ENCODE peak calls at places on chromosome 16, in ten cellular contexts. One of them, this sample, is unnamed.

GRCh38 chr16:57628008-57628781 is at the start of gene ADGRG1:
- DNase-seq in thoracic aorta: peak
- DNase-seq in progenitor cell of endocrine pancreas: no peak
- DNase-seq in tibial artery: peak
- DNase-seq in neural crest cell: peak
- DNase-seq in spleen: no peak
- DNase-seq in H1: peak
- DNase-seq in transverse colon: no peak
- DNase-seq in OCI-LY7: no peak
- DNase-seq in dorsolateral prefrontal cortex: peak
- DNase-seq in this sample: no peak

GRCh38 chr16:22814330-22815105 is 556 bp downstream of the HS3ST2 start:
- DNase-seq in thoracic aorta: no peak
- DNase-seq in progenitor cell of endocrine pancreas: no peak
- DNase-seq in OCI-LY7: no peak
- DNase-seq in transverse colon: no peak
- DNase-seq in tibial artery: peak
- DNase-seq in neural crest cell: no peak
- DNase-seq in spleen: no peak
- DNase-seq in dorsolateral prefrontal cortex: no peak
- DNase-seq in H1: peak
- DNase-seq in this sample: no peak

GRCh38 chr16:88817785-88818609 is 6.3 kb upstream of the APRT start:
- DNase-seq in thoracic aorta: no peak
- DNase-seq in dorsolateral prefrontal cortex: no peak
- DNase-seq in H1: no peak
- DNase-seq in neural crest cell: no peak
- DNase-seq in tibial artery: no peak
- DNase-seq in progenitor cell of endocrine pancreas: no peak
- DNase-seq in OCI-LY7: no peak
- DNase-seq in spleen: no peak
- DNase-seq in transverse colon: no peak
- DNase-seq in this sample: no peak

GRCh38 chr16:29024280-29024679 is 39.4 kb downstream of the LAT start:
- DNase-seq in neural crest cell: no peak
- DNase-seq in OCI-LY7: no peak
- DNase-seq in tibial artery: no peak
- DNase-seq in spleen: peak
- DNase-seq in transverse colon: no peak
- DNase-seq in dorsolateral prefrontal cortex: no peak
- DNase-seq in H1: no peak
- DNase-seq in progenitor cell of endocrine pancreas: no peak
- DNase-seq in thoracic aorta: no peak
- DNase-seq in this sample: no peak

GRCh38 chr16:82699262-82699661 is 72.5 kb downstream of the CDH13 start:
- DNase-seq in tibial artery: no peak
- DNase-seq in transverse colon: no peak
- DNase-seq in H1: no peak
- DNase-seq in OCI-LY7: no peak
- DNase-seq in spleen: no peak
- DNase-seq in progenitor cell of endocrine pancreas: no peak
- DNase-seq in dorsolateral prefrontal cortex: no peak
- DNase-seq in neural crest cell: no peak
- DNase-seq in thoracic aorta: no peak
- DNase-seq in this sample: no peak

GRCh38 chr16:27174798-27175197 is 28.5 kb upstream of the KDM8 start:
- DNase-seq in transverse colon: no peak
- DNase-seq in neural crest cell: no peak
- DNase-seq in spleen: no peak
- DNase-seq in progenitor cell of endocrine pancreas: no peak
- DNase-seq in H1: no peak
- DNase-seq in tibial artery: no peak
- DNase-seq in thoracic aorta: no peak
- DNase-seq in OCI-LY7: no peak
- DNase-seq in dorsolateral prefrontal cortex: no peak
- DNase-seq in this sample: no peak

GRCh38 chr16:8464979-8465378 is 125.3 kb downstream of the TMEM114 start:
- DNase-seq in dorsolateral prefrontal cortex: no peak
- DNase-seq in tibial artery: no peak
- DNase-seq in neural crest cell: no peak
- DNase-seq in progenitor cell of endocrine pancreas: no peak
- DNase-seq in thoracic aorta: no peak
- DNase-seq in OCI-LY7: no peak
- DNase-seq in H1: no peak
- DNase-seq in transverse colon: no peak
- DNase-seq in spleen: no peak
- DNase-seq in this sample: no peak

GRCh38 chr16:88200896-88201185 is 181.9 kb upstream of the ZNF469 start:
- DNase-seq in thoracic aorta: no peak
- DNase-seq in progenitor cell of endocrine pancreas: no peak
- DNase-seq in OCI-LY7: no peak
- DNase-seq in neural crest cell: no peak
- DNase-seq in H1: no peak
- DNase-seq in tibial artery: peak
- DNase-seq in dorsolateral prefrontal cortex: no peak
- DNase-seq in spleen: no peak
- DNase-seq in transverse colon: no peak
- DNase-seq in this sample: no peak

GRCh38 chr16:22141746-22142145 is 20.6 kb upstream of the SDR42E2 start:
- DNase-seq in OCI-LY7: peak
- DNase-seq in neural crest cell: no peak
- DNase-seq in transverse colon: no peak
- DNase-seq in dorsolateral prefrontal cortex: no peak
- DNase-seq in tibial artery: no peak
- DNase-seq in H1: peak
- DNase-seq in thoracic aorta: no peak
- DNase-seq in spleen: no peak
- DNase-seq in progenitor cell of endocrine pancreas: no peak
- DNase-seq in this sample: no peak

GRCh38 chr16:11198817-11199216 is 57.2 kb downstream of the SOCS1 start:
- DNase-seq in transverse colon: peak
- DNase-seq in progenitor cell of endocrine pancreas: no peak
- DNase-seq in dorsolateral prefrontal cortex: no peak
- DNase-seq in thoracic aorta: no peak
- DNase-seq in spleen: no peak
- DNase-seq in tibial artery: no peak
- DNase-seq in neural crest cell: no peak
- DNase-seq in OCI-LY7: peak
- DNase-seq in H1: no peak
- DNase-seq in this sample: no peak

GRCh38 chr16:78060295-78060694 is 37.9 kb downstream of the CLEC3A start:
- DNase-seq in spleen: no peak
- DNase-seq in neural crest cell: no peak
- DNase-seq in thoracic aorta: no peak
- DNase-seq in tibial artery: no peak
- DNase-seq in H1: no peak
- DNase-seq in transverse colon: no peak
- DNase-seq in dorsolateral prefrontal cortex: no peak
- DNase-seq in OCI-LY7: no peak
- DNase-seq in progenitor cell of endocrine pancreas: no peak
- DNase-seq in this sample: no peak
- TF ChIP-seq CTCF in spleen: no peak
- TF ChIP-seq CTCF in neural crest cell: no peak
- TF ChIP-seq CTCF in thoracic aorta: no peak
- TF ChIP-seq CTCF in tibial artery: no peak
- TF ChIP-seq CTCF in H1: peak
- TF ChIP-seq CTCF in transverse colon: no peak
- TF ChIP-seq CTCF in dorsolateral prefrontal cortex: no peak
- TF ChIP-seq CTCF in OCI-LY7: peak
- TF ChIP-seq CTCF in progenitor cell of endocrine pancreas: no peak
- TF ChIP-seq CTCF in this sample: no peak

GRCh38 chr16:67277294-67277998 is 1.9 kb upstream of the PLEKHG4 start:
- DNase-seq in neural crest cell: no peak
- DNase-seq in dorsolateral prefrontal cortex: no peak
- DNase-seq in progenitor cell of endocrine pancreas: no peak
- DNase-seq in tibial artery: peak
- DNase-seq in spleen: no peak
- DNase-seq in OCI-LY7: no peak
- DNase-seq in H1: no peak
- DNase-seq in thoracic aorta: peak
- DNase-seq in transverse colon: peak
- DNase-seq in this sample: peak

GRCh38 chr16:67280090-67281015 is 1.0 kb downstream of the PLEKHG4 start:
- DNase-seq in neural crest cell: no peak
- DNase-seq in progenitor cell of endocrine pancreas: no peak
- DNase-seq in H1: no peak
- DNase-seq in thoracic aorta: no peak
- DNase-seq in transverse colon: no peak
- DNase-seq in spleen: peak
- DNase-seq in tibial artery: no peak
- DNase-seq in OCI-LY7: no peak
- DNase-seq in dorsolateral prefrontal cortex: no peak
- DNase-seq in this sample: no peak

GRCh38 chr16:67277999-67278772 is 1.1 kb upstream of the PLEKHG4 start:
- DNase-seq in dorsolateral prefrontal cortex: no peak
- DNase-seq in tibial artery: no peak
- DNase-seq in H1: no peak
- DNase-seq in progenitor cell of endocrine pancreas: no peak
- DNase-seq in thoracic aorta: no peak
- DNase-seq in OCI-LY7: no peak
- DNase-seq in spleen: peak
- DNase-seq in neural crest cell: no peak
- DNase-seq in transverse colon: no peak
- DNase-seq in this sample: no peak

GRCh38 chr16:67278773-67279295 is 498 bp upstream of the PLEKHG4 start:
- DNase-seq in neural crest cell: no peak
- DNase-seq in dorsolateral prefrontal cortex: no peak
- DNase-seq in transverse colon: peak
- DNase-seq in spleen: no peak
- DNase-seq in progenitor cell of endocrine pancreas: no peak
- DNase-seq in H1: peak
- DNase-seq in tibial artery: no peak
- DNase-seq in OCI-LY7: no peak
- DNase-seq in thoracic aorta: no peak
- DNase-seq in this sample: no peak

DNA sequence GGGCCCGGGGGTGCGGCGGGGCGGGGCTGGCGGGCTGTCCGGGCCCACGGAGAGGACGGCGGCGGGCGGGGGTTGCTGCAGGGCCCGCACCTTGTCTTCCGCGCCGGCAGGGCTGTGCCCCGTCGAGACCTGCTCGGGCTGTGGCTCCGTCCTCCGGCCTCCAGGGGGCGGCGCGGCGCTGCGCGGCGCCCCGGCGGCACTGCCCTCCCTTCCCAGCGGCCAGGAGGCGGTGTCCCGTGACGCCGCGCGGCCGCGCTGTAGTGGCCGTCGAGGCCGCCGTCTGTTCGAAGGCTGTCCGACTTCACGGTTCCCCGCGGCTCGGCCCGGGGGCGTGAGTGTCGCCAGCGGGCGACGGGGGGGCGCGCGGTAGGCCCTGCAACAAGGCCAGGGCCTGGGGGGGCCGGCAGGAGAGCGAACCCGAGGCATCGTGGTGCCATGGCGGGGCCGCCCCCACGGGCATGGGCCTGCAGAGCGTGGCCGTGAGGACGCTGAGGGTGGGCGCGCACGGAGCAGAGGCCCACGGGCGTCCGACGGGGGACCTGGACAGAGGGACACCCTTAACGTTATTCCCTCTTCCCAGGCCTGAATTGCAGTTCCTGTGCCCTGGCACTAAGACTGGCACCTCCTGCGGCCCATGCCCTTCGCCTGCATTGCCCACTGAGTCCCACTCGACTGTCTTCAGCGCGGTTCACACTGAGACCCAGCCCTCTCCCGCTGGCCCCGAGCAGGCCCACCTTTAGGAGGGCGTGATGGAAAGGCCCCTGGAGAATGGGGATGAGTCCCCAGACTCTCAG is at the start of gene PLEKHG4:
- DNase-seq in progenitor cell of endocrine pancreas: peak
- DNase-seq in neural crest cell: peak
- DNase-seq in spleen: peak
- DNase-seq in thoracic aorta: no peak
- DNase-seq in H1: peak
- DNase-seq in tibial artery: peak
- DNase-seq in OCI-LY7: peak
- DNase-seq in transverse colon: peak
- DNase-seq in dorsolateral prefrontal cortex: no peak
- DNase-seq in this sample: no peak
- TF ChIP-seq CTCF in progenitor cell of endocrine pancreas: peak
- TF ChIP-seq CTCF in neural crest cell: peak
- TF ChIP-seq CTCF in spleen: peak
- TF ChIP-seq CTCF in thoracic aorta: peak
- TF ChIP-seq CTCF in H1: peak
- TF ChIP-seq CTCF in tibial artery: peak
- TF ChIP-seq CTCF in OCI-LY7: peak
- TF ChIP-seq CTCF in transverse colon: peak
- TF ChIP-seq CTCF in dorsolateral prefrontal cortex: peak
- TF ChIP-seq CTCF in this sample: peak

GRCh38 chr16:80924372-80924978 is 82.2 kb downstream of the CMC2 start:
- DNase-seq in dorsolateral prefrontal cortex: no peak
- DNase-seq in progenitor cell of endocrine pancreas: peak
- DNase-seq in spleen: no peak
- DNase-seq in tibial artery: no peak
- DNase-seq in H1: peak
- DNase-seq in neural crest cell: peak
- DNase-seq in OCI-LY7: peak
- DNase-seq in thoracic aorta: no peak
- DNase-seq in transverse colon: peak
- DNase-seq in this sample: no peak
- TF ChIP-seq CTCF in dorsolateral prefrontal cortex: peak
- TF ChIP-seq CTCF in progenitor cell of endocrine pancreas: peak
- TF ChIP-seq CTCF in spleen: no peak
- TF ChIP-seq CTCF in tibial artery: peak
- TF ChIP-seq CTCF in H1: peak
- TF ChIP-seq CTCF in neural crest cell: peak
- TF ChIP-seq CTCF in OCI-LY7: peak
- TF ChIP-seq CTCF in thoracic aorta: no peak
- TF ChIP-seq CTCF in transverse colon: peak
- TF ChIP-seq CTCF in this sample: peak

GRCh38 chr16:56314244-56314850 is 111.0 kb downstream of the AMFR start:
- DNase-seq in thoracic aorta: no peak
- DNase-seq in H1: no peak
- DNase-seq in neural crest cell: no peak
- DNase-seq in transverse colon: no peak
- DNase-seq in spleen: peak
- DNase-seq in OCI-LY7: no peak
- DNase-seq in dorsolateral prefrontal cortex: no peak
- DNase-seq in tibial artery: no peak
- DNase-seq in progenitor cell of endocrine pancreas: no peak
- DNase-seq in this sample: no peak

GRCh38 chr16:56310685-56311084 is 114.7 kb downstream of the AMFR start:
- DNase-seq in transverse colon: no peak
- DNase-seq in neural crest cell: no peak
- DNase-seq in spleen: peak
- DNase-seq in progenitor cell of endocrine pancreas: no peak
- DNase-seq in thoracic aorta: no peak
- DNase-seq in H1: no peak
- DNase-seq in tibial artery: no peak
- DNase-seq in OCI-LY7: no peak
- DNase-seq in dorsolateral prefrontal cortex: no peak
- DNase-seq in this sample: no peak

GRCh38 chr16:56312556-56312955 is 112.8 kb downstream of the AMFR start:
- DNase-seq in progenitor cell of endocrine pancreas: no peak
- DNase-seq in neural crest cell: no peak
- DNase-seq in transverse colon: no peak
- DNase-seq in OCI-LY7: no peak
- DNase-seq in dorsolateral prefrontal cortex: no peak
- DNase-seq in tibial artery: no peak
- DNase-seq in spleen: peak
- DNase-seq in thoracic aorta: no peak
- DNase-seq in H1: no peak
- DNase-seq in this sample: no peak

GRCh38 chr16:56312028-56312300 is 113.4 kb downstream of the AMFR start:
- DNase-seq in OCI-LY7: no peak
- DNase-seq in transverse colon: no peak
- DNase-seq in thoracic aorta: no peak
- DNase-seq in progenitor cell of endocrine pancreas: no peak
- DNase-seq in spleen: peak
- DNase-seq in dorsolateral prefrontal cortex: no peak
- DNase-seq in H1: no peak
- DNase-seq in neural crest cell: no peak
- DNase-seq in tibial artery: no peak
- DNase-seq in this sample: no peak

GRCh38 chr16:56311208-56312027 is 113.9 kb downstream of the AMFR start:
- DNase-seq in dorsolateral prefrontal cortex: no peak
- DNase-seq in neural crest cell: no peak
- DNase-seq in H1: no peak
- DNase-seq in thoracic aorta: no peak
- DNase-seq in spleen: peak
- DNase-seq in progenitor cell of endocrine pancreas: no peak
- DNase-seq in OCI-LY7: peak
- DNase-seq in transverse colon: no peak
- DNase-seq in tibial artery: no peak
- DNase-seq in this sample: no peak
- TF ChIP-seq CTCF in dorsolateral prefrontal cortex: peak
- TF ChIP-seq CTCF in neural crest cell: no peak
- TF ChIP-seq CTCF in H1: peak
- TF ChIP-seq CTCF in thoracic aorta: no peak
- TF ChIP-seq CTCF in spleen: no peak
- TF ChIP-seq CTCF in progenitor cell of endocrine pancreas: peak
- TF ChIP-seq CTCF in OCI-LY7: peak
- TF ChIP-seq CTCF in transverse colon: no peak
- TF ChIP-seq CTCF in tibial artery: no peak
- TF ChIP-seq CTCF in this sample: peak

This sample was measured in chondrocyte.